ENCODE peak calls at places on chromosomes 7 and 10, in six cellular contexts. W is activated naive CD4-positive, alpha-beta T cell; J is psoas muscle; F is NCI-H1694 treated with DMSO at 0.1 percent for 48 hours; M is activated CD8-positive, alpha-beta memory T cell treated with anti-CD3 and anti-CD28 coated beads, Interleukin-2, amount 50 U/mL, for 4 hours; H is thoracic aorta. T is an unnamed sample.

GRCh38 chr7:15963206-15963605 is 276.7 kb upstream of the MEOX2 start:
- DNase-seq in W (no peak), J (no peak), F (no peak), M (no peak), H (no peak), T (no peak)

GRCh38 chr10:116699049-116699782 is 43.1 kb downstream of the HSPA12A start:
- DNase-seq in W (no peak), J (no peak), F (no peak), M (no peak), H (no peak), T (no peak)

GRCh38 chr10:59057350-59057749 is 119.1 kb upstream of the PHYHIPL start:
- DNase-seq in W (no peak), J (no peak), F (no peak), M (no peak), H (no peak), T (no peak)

GRCh38 chr10:89532476-89532875 is 2.9 kb downstream of the SLC16A12 start:
- DNase-seq in W (no peak), J (no peak), F (no peak), M (no peak), H (no peak), T (no peak)

GRCh38 chr10:27865221-27865635 is 119.6 kb upstream of the MKX start:
- DNase-seq in W (no peak), J (no peak), F (no peak), M (no peak), H (no peak), T (no peak)

GRCh38 chr7:154841731-154842331 is 161.1 kb downstream of the PAXIP1 start:
- DNase-seq in W (no peak), J (no peak), F (no peak), M (no peak), H (no peak), T (no peak)

GRCh38 chr10:71635867-71636266 is 83.7 kb downstream of the C10orf105 start:
- DNase-seq in W (no peak), J (no peak), F (no peak), M (no peak), H (no peak), T (no peak)

GRCh38 chr10:132447446-132448247 is 50.6 kb downstream of the PWWP2B start:
- DNase-seq in W (peak), J (no peak), F (no peak), M (peak), H (no peak), T (peak)

GRCh38 chr7:30845426-30846135 is 66.1 kb upstream of the AQP1 start:
- DNase-seq in W (no peak), J (peak), F (peak), M (no peak), H (no peak), T (no peak)

GRCh38 chr10:600876-601275 is 88.6 kb downstream of the DIP2C start:
- DNase-seq in W (no peak), J (no peak), F (no peak), M (no peak), H (no peak), T (no peak)

GRCh38 chr7:106109521-106110237 is 2.4 kb downstream of the SYPL1 start:
- DNase-seq in W (no peak), J (no peak), F (no peak), M (no peak), H (no peak), T (no peak)